ENCODE peak calls at places on chromosomes 3 and 15, in seven cellular contexts. M is GM23248, Q is mesenchymal stem cell, W is IMR-90, S is MM.1S, X is fibroblast of lung, H is neural progenitor cell. Z is an unnamed sample.
A peak's percentile ranks its signal among the peaks of the same experiment; 100 is the strongest.

GRCh38 chr3:128878556-128879124 is 780 bp upstream of the ACAD9 start:
- DNase-seq in M (peak; percentile 90), Q (peak; percentile 87), W (peak; percentile 77), S (peak; percentile 56), X (peak; percentile 72), H (peak; percentile 20), Z (peak; percentile 66)

GRCh38 chr15:39623550-39623931 is 42.7 kb downstream of the THBS1 start:
- DNase-seq in M (no peak), Q (no peak), W (no peak), S (peak; percentile 91), X (no peak), H (no peak), Z (no peak)

GRCh38 chr3:144160627-144161026 is 189.0 kb downstream of the DIPK2A start:
- DNase-seq in M (no peak), Q (no peak), W (no peak), S (no peak), X (no peak), H (no peak), Z (no peak)

GRCh38 chr3:84108442-84108971 is 850.3 kb upstream of the CADM2 start:
- DNase-seq in M (peak; percentile 55), Q (peak; percentile 2), W (peak; percentile 77), S (no peak), X (peak; percentile 97), H (peak; percentile 6), Z (peak; percentile 96)

GRCh38 chr3:168659015-168659414 is 563.3 kb upstream of the GOLIM4 start:
- DNase-seq in M (no peak), Q (no peak), W (no peak), S (no peak), X (no peak), H (no peak), Z (no peak)

GRCh38 chr3:37741644-37742043 is 120.0 kb upstream of the CTDSPL start:
- DNase-seq in M (peak; percentile 15), Q (no peak), W (no peak), S (no peak), X (no peak), H (peak; percentile 23), Z (no peak)

GRCh38 chr15:90154861-90155626 is 46.1 kb upstream of the SEMA4B start:
- DNase-seq in M (peak; percentile 64), Q (peak; percentile 92), W (peak; percentile 95), S (no peak), X (peak; percentile 82), H (no peak), Z (peak; percentile 77)

GRCh38 chr3:143135150-143135549 is 15.6 kb downstream of the CHST2 start:
- DNase-seq in M (peak; percentile 97), Q (peak; percentile 90), W (peak; percentile 95), S (no peak), X (peak; percentile 99), H (no peak), Z (peak; percentile 98)

GRCh38 chr15:72579814-72580213 is 74.7 kb upstream of the GOLGA6B start:
- DNase-seq in M (peak; percentile 8), Q (no peak), W (no peak), S (no peak), X (no peak), H (no peak), Z (no peak)

GRCh38 chr3:193768069-193768391 is 175.0 kb downstream of the OPA1 start:
- DNase-seq in M (peak; percentile 74), Q (peak; percentile 20), W (peak; percentile 62), S (no peak), X (peak; percentile 82), H (no peak), Z (peak; percentile 79)

GRCh38 chr3:195546130-195546560 is 3.0 kb upstream of the PPP1R2 start:
- DNase-seq in M (peak; percentile 96), Q (peak; percentile 37), W (peak; percentile 73), S (no peak), X (peak; percentile 88), H (no peak), Z (peak; percentile 83)

GRCh38 chr15:75573001-75573400 is 6.1 kb downstream of the PTPN9 start:
- DNase-seq in M (peak; percentile 72), Q (peak; percentile 54), W (peak; percentile 49), S (no peak), X (peak; percentile 59), H (no peak), Z (peak; percentile 49)

GRCh38 chr15:33084661-33085060 is 109.9 kb downstream of the FMN1 start:
- DNase-seq in M (no peak), Q (no peak), W (no peak), S (no peak), X (no peak), H (no peak), Z (no peak)

GRCh38 chr3:6577584-6577983 is 283.3 kb upstream of the GRM7 start:
- DNase-seq in M (no peak), Q (no peak), W (no peak), S (no peak), X (no peak), H (no peak), Z (no peak)

GRCh38 chr15:74889390-74889881 is 406 bp upstream of the MPI start:
- DNase-seq in M (peak; percentile 60), Q (peak; percentile 63), W (peak; percentile 43), S (no peak), X (peak; percentile 65), H (peak; percentile 51), Z (peak; percentile 42)

GRCh38 chr3:37825744-37826143 is 35.9 kb upstream of the CTDSPL start:
- DNase-seq in M (peak; percentile 11), Q (no peak), W (no peak), S (no peak), X (no peak), H (no peak), Z (no peak)

GRCh38 chr15:92400980-92401787 is 7.5 kb downstream of the ST8SIA2 start:
- DNase-seq in M (no peak), Q (no peak), W (no peak), S (no peak), X (no peak), H (no peak), Z (no peak)

GRCh38 chr15:31338879-31339557 is 12.4 kb downstream of the KLF13 start:
- DNase-seq in M (peak; percentile 92), Q (peak; percentile 81), W (peak; percentile 79), S (no peak), X (peak; percentile 83), H (no peak), Z (peak; percentile 77)

GRCh38 chr15:88776646-88777045 is 26.6 kb upstream of the ACAN start:
- DNase-seq in M (no peak), Q (no peak), W (no peak), S (no peak), X (no peak), H (no peak), Z (no peak)

GRCh38 chr3:150286390-150287147 is 121.5 kb upstream of the TSC22D2 start:
- DNase-seq in M (peak; percentile 56), Q (peak; percentile 60), W (peak; percentile 51), S (peak; percentile 67), X (peak; percentile 60), H (peak; percentile 64), Z (peak; percentile 49)

GRCh38 chr3:195087321-195087720 is 183.6 kb downstream of the XXYLT1 start:
- DNase-seq in M (no peak), Q (no peak), W (no peak), S (no peak), X (no peak), H (peak; percentile 20), Z (no peak)

GRCh38 chr15:89150762-89151305 is 62.6 kb downstream of the ABHD2 start:
- DNase-seq in M (no peak), Q (no peak), W (no peak), S (no peak), X (no peak), H (no peak), Z (no peak)

GRCh38 chr3:46584598-46585467 is 18.7 kb upstream of the LRRC2 start:
- DNase-seq in M (no peak), Q (no peak), W (no peak), S (no peak), X (no peak), H (no peak), Z (no peak)
- H3K36me3 ChIP-seq in M (no peaks in the 10 kb centered on the region), Q (no peaks in the 10 kb centered on the region), W (no peaks in the 10 kb centered on the region), S (no peaks in the 10 kb centered on the region), X (no peaks in the 10 kb centered on the region), H (no peaks in the 10 kb centered on the region), Z (no peaks in the 10 kb centered on the region)

GRCh38 chr3:42771271-42771670 is 1.8 kb downstream of the CCDC13 start:
- DNase-seq in M (no peak), Q (no peak), W (no peak), S (no peak), X (no peak), H (no peak), Z (no peak)

GRCh38 chr3:42778644-42779043 is 5.6 kb upstream of the CCDC13 start:
- DNase-seq in M (peak; percentile 62), Q (peak; percentile 73), W (peak; percentile 87), S (no peak), X (peak; percentile 45), H (no peak), Z (peak; percentile 30)

GRCh38 chr3:42772670-42773408 is at the start of gene CCDC13:
- DNase-seq in M (peak; percentile 94), Q (peak; percentile 95), W (peak; percentile 84), S (peak; percentile 97), X (peak; percentile 89), H (peak; percentile 97), Z (peak; percentile 83)

GRCh38 chr3:42769477-42770131 is 3.4 kb downstream of the CCDC13 start:
- DNase-seq in M (no peak), Q (no peak), W (no peak), S (no peak), X (no peak), H (no peak), Z (no peak)

DNA sequence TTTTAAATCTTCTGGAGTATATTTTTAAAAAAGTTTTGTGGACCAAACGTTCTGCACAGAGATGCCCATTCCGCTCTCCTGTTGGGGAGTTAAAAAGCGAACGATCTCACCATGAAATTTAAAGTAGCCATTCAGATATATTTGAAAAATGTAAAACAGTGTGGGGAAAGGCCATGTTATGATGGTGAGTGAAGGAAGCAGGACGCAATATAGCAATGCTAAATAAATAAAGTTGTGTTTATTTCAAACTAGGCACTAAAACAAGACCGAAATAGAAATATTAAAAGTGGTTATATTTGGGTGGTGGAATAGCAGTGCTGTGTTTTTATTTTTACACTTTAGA is 327 bp upstream of the CCDC13 start:
- DNase-seq in M (no peak), Q (no peak), W (no peak), S (no peak), X (no peak), H (no peak), Z (no peak)
- H3K4me3 ChIP-seq in M (peak overlapping the region; percentile 87), Q (peak overlapping the region; percentile 81), W (peak overlapping the region; percentile 46), S (peak overlapping the region; percentile 62), X (peak overlapping the region; percentile 61), H (peak overlapping the region; percentile 56), Z (peak overlapping the region; percentile 71)

GRCh38 chr3:182570934-182571594 is 222.2 kb upstream of the ATP11B start:
- DNase-seq in M (no peak), Q (no peak), W (no peak), S (no peak), X (no peak), H (no peak), Z (no peak)
- H2AFZ ChIP-seq in M (no peak overlapping the region), Q (no peak overlapping the region), W (no peak overlapping the region), S (no peak overlapping the region), X (no peak overlapping the region), H (no peak overlapping the region), Z (no peak overlapping the region)

DNA sequence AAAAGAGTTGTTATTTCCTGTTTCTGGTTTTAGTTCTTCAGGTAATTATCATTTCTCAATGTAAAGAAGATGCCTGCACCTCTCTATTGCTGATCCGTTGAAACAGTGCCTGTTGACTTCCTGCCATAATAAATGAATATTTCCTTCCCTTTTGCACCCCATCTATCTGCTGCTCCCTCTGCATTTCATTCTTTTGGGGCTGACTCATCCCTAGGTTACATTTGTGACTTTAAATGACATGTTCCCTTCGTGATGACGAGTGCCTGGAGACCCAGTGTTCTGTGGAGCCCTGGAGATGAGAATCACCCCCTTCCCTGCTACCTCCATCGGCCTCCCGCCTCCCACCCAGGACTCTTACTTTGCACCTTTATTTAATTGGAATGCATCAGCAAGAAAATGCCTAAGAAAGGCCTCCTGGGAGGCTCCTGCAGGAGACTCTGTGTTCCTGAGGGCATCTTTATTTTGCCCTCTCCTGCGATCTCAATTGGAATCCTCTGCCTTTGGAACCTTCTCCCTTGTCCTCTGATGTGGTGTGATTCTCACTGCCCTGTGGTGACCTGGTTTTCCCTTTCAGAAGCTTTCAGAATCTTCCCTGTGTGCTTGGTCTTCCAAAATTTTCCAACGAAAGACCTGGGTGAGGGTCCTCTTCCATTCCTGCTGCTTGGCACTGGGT is 13.7 kb downstream of the LRRK1 start:
- DNase-seq in M (no peak), Q (no peak), W (no peak), S (no peak), X (no peak), H (no peak), Z (no peak)
- H3K36me3 ChIP-seq in M (no peaks in the 10 kb centered on the region), Q (peaks cover 43% of the 10 kb centered on the region), W (no peaks in the 10 kb centered on the region), S (peaks cover 3% of the 10 kb centered on the region), X (peaks cover 2% of the 10 kb centered on the region), H (no peaks in the 10 kb centered on the region), Z (no peaks in the 10 kb centered on the region)

Z was measured in astrocyte.